ENCODE peak calls at places on chromosomes 1 and 21, in ten cellular contexts. I, T, U, Y, W, S, C, E, L and A are unnamed samples.

GRCh38 chr1:201299968-201300367 is 16.7 kb downstream of the PKP1 start:
- DNase-seq in I (no peak), T (no peak), U (peak; percentile 46), Y (no peak), W (peak; percentile 58), S (no peak), C (peak; percentile 71), E (no peak), L (no peak), A (no peak)

GRCh38 chr1:54486864-54487263 is 61.2 kb upstream of the ACOT11 start:
- DNase-seq in I (no peak), T (no peak), U (no peak), Y (no peak), W (no peak), S (peak; percentile 24), C (no peak), E (no peak), L (no peak), A (no peak)

GRCh38 chr1:10738125-10738746 is 58.2 kb downstream of the CASZ1 start:
- DNase-seq in I (no peak), T (no peak), U (no peak), Y (no peak), W (peak; percentile 66), S (no peak), C (no peak), E (no peak), L (no peak), A (no peak)

GRCh38 chr1:44832068-44832700 is 10.9 kb downstream of the PTCH2 start:
- DNase-seq in I (no peak), T (no peak), U (no peak), Y (no peak), W (no peak), S (no peak), C (no peak), E (no peak), L (no peak), A (no peak)

GRCh38 chr1:206461602-206462455 is 8.4 kb upstream of the IKBKE start:
- DNase-seq in I (peak; percentile 70), T (peak; percentile 71), U (peak; percentile 68), Y (peak; percentile 73), W (peak; percentile 83), S (peak; percentile 78), C (peak; percentile 73), E (peak; percentile 63), L (peak; percentile 33), A (peak; percentile 56)

GRCh38 chr1:81174811-81175476 is 625.8 kb upstream of the ADGRL2 start:
- DNase-seq in I (no peak), T (no peak), U (no peak), Y (no peak), W (no peak), S (no peak), C (peak; percentile 80), E (no peak), L (no peak), A (peak; percentile 45)

GRCh38 chr21:21463456-21463855 is 465.2 kb downstream of the NCAM2 start:
- DNase-seq in I (no peak), T (no peak), U (no peak), Y (no peak), W (no peak), S (no peak), C (peak; percentile 37), E (no peak), L (no peak), A (no peak)

GRCh38 chr1:154744352-154744751 is 125.7 kb downstream of the KCNN3 start:
- DNase-seq in I (no peak), T (no peak), U (no peak), Y (no peak), W (no peak), S (no peak), C (no peak), E (no peak), L (no peak), A (no peak)

GRCh38 chr1:70608815-70609214 is 197.7 kb downstream of the CTH start:
- DNase-seq in I (no peak), T (no peak), U (no peak), Y (no peak), W (no peak), S (no peak), C (no peak), E (no peak), L (no peak), A (no peak)

GRCh38 chr1:11178021-11179015 is 10.8 kb upstream of the ANGPTL7 start:
- DNase-seq in I (no peak), T (no peak), U (no peak), Y (no peak), W (no peak), S (no peak), C (no peak), E (no peak), L (no peak), A (no peak)

GRCh38 chr1:3530931-3531818 is 76.7 kb downstream of the ARHGEF16 start:
- DNase-seq in I (peak; percentile 46), T (peak; percentile 57), U (no peak), Y (no peak), W (peak; percentile 86), S (peak; percentile 92), C (peak; percentile 88), E (peak; percentile 72), L (peak; percentile 52), A (no peak)